ENCODE peak calls at places on chromosomes 1 and 21, in seven cellular contexts. Y is transverse colon, E is mammary epithelial cell, Q is cardiac muscle cell, C is pancreas, I is MM.1S, J is A673. L is an unnamed sample.

GRCh38 chr1:35576061-35576765 is 3.1 kb downstream of the TFAP2E start:
- DNase-seq in C (no peak), I (no peak), Q (no peak), J (no peak), E (no peak), Y (no peak), L (no peak)

GRCh38 chr1:211352985-211353515 is 26.4 kb downstream of the TRAF5 start:
- DNase-seq in E (peak), Y (peak), Q (peak), C (no peak), J (peak), I (peak), L (no peak)

GRCh38 chr1:161900155-161900554 is 123.5 kb downstream of the OLFML2B start:
- DNase-seq in E (no peak), Y (no peak), C (no peak), Q (no peak), J (no peak), I (no peak), L (no peak)

GRCh38 chr1:59151387-59151761 is 145.5 kb upstream of the FGGY start:
- DNase-seq in E (peak), C (no peak), I (no peak), Q (no peak), J (no peak), Y (no peak), L (no peak)

GRCh38 chr1:61552630-61553029 is 172.3 kb downstream of the TM2D1 start:
- DNase-seq in J (no peak), E (no peak), C (no peak), Y (no peak), Q (no peak), I (no peak), L (no peak)

GRCh38 chr1:206537141-206537540 is 29.8 kb downstream of the RASSF5 start:
- DNase-seq in Q (peak), J (no peak), E (no peak), C (no peak), Y (no peak), I (no peak), L (no peak)

GRCh38 chr1:86515597-86515996 is 31.3 kb upstream of the CLCA4 start:
- DNase-seq in C (no peak), J (peak), I (peak), E (peak), Q (peak), Y (peak), L (no peak)

GRCh38 chr1:232463226-232463625 is 166.7 kb downstream of the SIPA1L2 start:
- DNase-seq in E (no peak), Q (peak), I (no peak), C (no peak), Y (no peak), J (peak), L (no peak)

GRCh38 chr1:981955-982558 is at the start of gene PERM1:
- DNase-seq in I (no peak), J (no peak), E (no peak), Y (no peak), Q (no peak), C (no peak), L (no peak)

GRCh38 chr1:31750858-31751638 is 13.1 kb downstream of the ADGRB2 start:
- DNase-seq in C (no peak), Y (peak), I (no peak), J (no peak), E (no peak), Q (peak), L (peak)

GRCh38 chr1:85445906-85446305 is 19.1 kb downstream of the DDAH1 start:
- DNase-seq in E (peak), J (no peak), C (no peak), Y (no peak), I (no peak), Q (peak), L (no peak)

GRCh38 chr1:54230507-54231339 is 30.8 kb downstream of the MRPL37 start:
- DNase-seq in Q (no peak), Y (no peak), C (no peak), J (no peak), I (no peak), E (no peak), L (no peak)

GRCh38 chr1:204572923-204573562 is 56.8 kb downstream of the MDM4 start:
- DNase-seq in Q (no peak), E (no peak), Y (no peak), C (no peak), J (no peak), I (no peak), L (no peak)

GRCh38 chr1:151509350-151510019 is 1.7 kb upstream of the CGN start:
- DNase-seq in Y (peak), C (no peak), I (no peak), J (no peak), E (no peak), Q (no peak), L (no peak)

GRCh38 chr1:6601865-6602668 is 602 bp downstream of the KLHL21 start:
- DNase-seq in J (no peak), Y (peak), C (peak), I (peak), E (peak), Q (no peak), L (no peak)

GRCh38 chr1:3729594-3730555 is 22.4 kb upstream of the CCDC27 start:
- DNase-seq in I (no peak), C (no peak), E (no peak), Y (no peak), J (no peak), Q (peak), L (no peak)

GRCh38 chr1:9942399-9942938 is 722 bp downstream of the LZIC start:
- DNase-seq in E (peak), I (peak), Y (no peak), J (peak), Q (peak), C (no peak), L (peak)

GRCh38 chr1:183569801-183570200 is 20.5 kb downstream of the NCF2 start:
- DNase-seq in Y (no peak), J (no peak), E (no peak), Q (no peak), I (no peak), C (no peak), L (no peak)

GRCh38 chr1:29180497-29181412 is 945 bp downstream of the SRSF4 start:
- DNase-seq in Q (no peak), E (no peak), Y (no peak), C (no peak), I (peak), J (no peak), L (no peak)

GRCh38 chr1:185960377-185961151 is 226.4 kb downstream of the HMCN1 start:
- DNase-seq in I (no peak), C (no peak), E (no peak), Q (peak), Y (no peak), J (no peak), L (no peak)

GRCh38 chr1:223001653-223002634 is 141.1 kb downstream of the TLR5 start:
- DNase-seq in C (no peak), E (peak), Q (no peak), I (no peak), Y (no peak), J (peak), L (no peak)

GRCh38 chr1:227125929-227126545 is 185.9 kb downstream of the COQ8A start:
- DNase-seq in I (no peak), E (no peak), C (no peak), Y (no peak), Q (no peak), J (peak), L (no peak)

GRCh38 chr1:110475358-110476027 is 24.5 kb downstream of the PROK1 start:
- DNase-seq in I (no peak), E (peak), Q (no peak), C (no peak), Y (no peak), J (no peak), L (no peak)

GRCh38 chr1:217136895-217137205 is 413.6 kb upstream of the ESRRG start:
- DNase-seq in J (no peak), C (no peak), I (no peak), E (no peak), Q (no peak), Y (no peak), L (no peak)

GRCh38 chr1:233394860-233395717 is 67.6 kb downstream of the MAP3K21 start:
- DNase-seq in E (peak), I (peak), Y (no peak), C (no peak), J (peak), Q (peak), L (peak)

GRCh38 chr21:45949928-45950739 is 31.4 kb upstream of the COL6A1 start:
- DNase-seq in I (no peak), E (peak), C (no peak), J (no peak), Y (no peak), Q (no peak), L (no peak)

GRCh38 chr21:17818158-17819113 is 720 bp downstream of the C21orf91 start:
- DNase-seq in Y (peak), E (peak), J (peak), C (peak), Q (peak), I (peak), L (no peak)

GRCh38 chr21:20040768-20041167 is 957.4 kb upstream of the NCAM2 start:
- DNase-seq in C (no peak), I (peak), Y (no peak), J (no peak), E (no peak), Q (no peak), L (no peak)

GRCh38 chr21:35044770-35045538 is 4.1 kb downstream of the RUNX1 start:
- DNase-seq in Q (no peak), J (no peak), Y (no peak), I (no peak), C (no peak), E (no peak), L (no peak)

GRCh38 chr1:219792337-219793021 is 135.9 kb downstream of the SLC30A10 start:
- DNase-seq in Y (no peak), I (no peak), E (no peak), Q (peak), J (no peak), C (no peak), L (peak)

GRCh38 chr1:184753608-184754478 is 815 bp downstream of the EDEM3 start:
- DNase-seq in Q (peak), J (peak), Y (peak), E (peak), I (peak), C (peak), L (peak)

GRCh38 chr1:151540021-151540981 is at the start of gene TUFT1:
- DNase-seq in Q (peak), Y (peak), I (peak), E (peak), C (peak), J (peak), L (peak)

GRCh38 chr1:32984829-32985310 is 20.3 kb upstream of the RNF19B start:
- DNase-seq in E (no peak), J (no peak), I (no peak), C (no peak), Y (no peak), Q (no peak), L (no peak)

GRCh38 chr1:165279831-165280351 is 76.6 kb downstream of the LMX1A start:
- DNase-seq in Y (no peak), E (no peak), C (no peak), Q (no peak), J (peak), I (no peak), L (no peak)

GRCh38 chr1:51861669-51862068 is 16.9 kb downstream of the NRDC start:
- DNase-seq in E (no peak), J (no peak), Q (no peak), I (no peak), Y (no peak), C (no peak), L (no peak)

GRCh38 chr1:30901798-30902652 is 6.5 kb downstream of the SDC3 start:
- DNase-seq in Q (peak), I (no peak), Y (no peak), C (no peak), J (no peak), E (no peak), L (no peak)

GRCh38 chr1:171716620-171717019 is 25.2 kb downstream of the VAMP4 start:
- DNase-seq in Q (peak), C (no peak), Y (no peak), I (no peak), E (no peak), J (peak), L (no peak)

GRCh38 chr1:156247460-156248322 is at the start of gene PAQR6:
- DNase-seq in C (no peak), Y (no peak), Q (no peak), J (no peak), I (no peak), E (no peak), L (no peak)

GRCh38 chr1:6634278-6635052 is 9.8 kb downstream of the THAP3 start:
- DNase-seq in I (no peak), Q (peak), Y (peak), J (peak), E (peak), C (peak), L (no peak)

GRCh38 chr1:11196945-11197344 is 7.8 kb downstream of the ANGPTL7 start:
- DNase-seq in C (no peak), I (no peak), E (no peak), J (no peak), Q (no peak), Y (no peak), L (no peak)

GRCh38 chr1:231177971-231178370 is 16.1 kb downstream of the TRIM67 start:
- DNase-seq in Y (no peak), Q (peak), E (no peak), C (no peak), J (no peak), I (no peak), L (no peak)

GRCh38 chr1:231182317-231182716 is 20.5 kb downstream of the TRIM67 start:
- DNase-seq in Q (no peak), I (no peak), J (no peak), Y (no peak), C (no peak), E (no peak), L (no peak)

GRCh38 chr1:231178970-231179369 is 17.1 kb downstream of the TRIM67 start:
- DNase-seq in C (no peak), Q (no peak), J (no peak), E (no peak), Y (no peak), I (no peak), L (no peak)

GRCh38 chr1:231181271-231181670 is 19.4 kb downstream of the TRIM67 start:
- DNase-seq in Q (no peak), I (no peak), C (no peak), Y (no peak), E (no peak), J (no peak), L (no peak)

DNA sequence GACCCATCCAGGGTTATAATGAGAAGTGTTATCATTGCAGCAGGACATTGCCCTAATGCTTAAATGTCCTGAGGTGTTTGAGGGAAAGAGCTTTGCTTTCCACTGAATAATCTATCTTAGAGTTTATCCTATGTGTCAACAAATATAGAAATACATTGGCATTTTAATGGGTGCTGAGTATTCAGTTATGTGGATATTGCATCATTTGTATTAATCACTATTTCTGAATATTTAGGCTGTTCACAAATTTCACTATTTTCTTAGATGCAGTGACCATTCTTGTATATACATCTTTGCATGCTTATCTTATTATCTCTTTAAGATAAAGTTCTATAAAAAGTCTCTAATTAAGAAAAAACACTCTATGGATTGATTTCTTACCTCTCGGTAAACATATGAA is 18.2 kb downstream of the TRIM67 start:
- DNase-seq in Y (no peak), E (no peak), J (no peak), Q (no peak), C (no peak), I (no peak), L (no peak)
- TF ChIP-seq CTCF in Y (no peak), E (no peak), J (no peak), Q (no peak), C (no peak), I (no peak), L (no peak)

DNA sequence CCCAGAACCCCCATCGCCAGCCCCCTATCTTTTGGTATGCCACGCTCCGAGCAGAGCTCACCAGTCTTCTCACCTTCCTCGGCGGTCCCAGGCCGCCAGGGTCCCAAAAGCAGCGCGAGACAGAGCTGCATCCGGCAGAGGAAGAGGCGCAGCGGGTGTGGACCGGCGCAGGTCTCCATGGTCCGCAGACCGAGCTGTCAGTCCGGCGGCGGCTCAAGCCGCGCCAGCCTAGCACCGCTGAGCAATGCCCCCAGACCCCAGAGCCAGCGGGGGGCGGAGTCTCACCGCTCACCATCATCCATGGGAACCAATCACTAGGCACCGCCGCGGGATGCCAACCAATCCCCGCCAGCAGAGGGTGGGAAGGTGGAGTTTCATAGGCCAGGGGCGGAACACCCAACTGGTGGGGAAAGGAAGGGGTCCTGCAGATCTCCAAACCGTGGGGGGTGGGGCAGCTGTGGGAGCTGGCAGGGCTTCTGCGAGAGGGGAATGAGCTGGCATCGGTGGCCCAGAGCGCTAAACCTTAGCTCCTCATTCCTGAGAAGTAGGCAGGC is at the start of gene EPHA10:
- DNase-seq in Q (no peak), E (no peak), I (no peak), J (no peak), Y (no peak), C (no peak), L (no peak)
- H3K4me3 ChIP-seq in Q (no peak), E (no peak), I (peak), J (no peak), Y (no peak), C (no peak), L (no peak)

GRCh38 chr21:41166947-41167346 is 1.0 kb upstream of the BACE2 start:
- DNase-seq in C (peak), E (no peak), Y (no peak), I (no peak), J (no peak), Q (peak), L (no peak)

GRCh38 chr21:41169701-41170100 is 1.7 kb downstream of the BACE2 start:
- DNase-seq in Y (no peak), E (peak), C (no peak), I (no peak), J (no peak), Q (peak), L (no peak)

GRCh38 chr21:41168391-41169257 is 664 bp downstream of the BACE2 start:
- DNase-seq in Q (peak), C (peak), Y (peak), I (peak), E (peak), J (peak), L (peak)

GRCh38 chr21:41169258-41169576 is 1.3 kb downstream of the BACE2 start:
- DNase-seq in Q (no peak), C (no peak), J (no peak), Y (no peak), E (no peak), I (no peak), L (no peak)

GRCh38 chr21:41167348-41168342 is at the start of gene BACE2:
- DNase-seq in C (peak), Y (peak), Q (peak), I (peak), J (peak), E (peak), L (peak)
- TF ChIP-seq CTCF in C (peak), Y (peak), Q (peak), I (peak), J (no peak), E (peak), L (peak)

GRCh38 chr21:43984905-43985689 is 27.0 kb upstream of the TRAPPC10 start:
- DNase-seq in J (no peak), Q (no peak), Y (no peak), E (no peak), C (no peak), I (no peak), L (peak)
- H3K4me3 ChIP-seq in J (no peak), Q (no peak), Y (no peak), E (no peak), C (no peak), I (no peak), L (no peak)

GRCh38 chr1:218299416-218299815 is 14.3 kb downstream of the RRP15 start:
- DNase-seq in E (peak), J (peak), Y (no peak), Q (peak), C (no peak), I (peak), L (peak)
- TF ChIP-seq CTCF in E (peak), J (peak), Y (no peak), Q (peak), C (no peak), I (peak), L (peak)

L was measured in astrocyte of the cerebellum.